ENCODE peak calls at places on chromosome 18, in six cellular contexts. B is stomach, T is IMR-90, S is A549, X is psoas muscle, P is GM12878. F is an unnamed sample.

GRCh38 chr18:44681611-44682010 is 923 bp downstream of the SETBP1 start:
- DNase-seq in S (no peak), P (no peak), B (no peak), X (no peak), T (no peak), F (no peak)

GRCh38 chr18:61666876-61667590 is 225.8 kb downstream of the RNF152 start:
- DNase-seq in T (no peak), P (no peak), B (no peak), S (no peak), X (no peak), F (no peak)

GRCh38 chr18:32920796-32921787 is 148.3 kb upstream of the KLHL14 start:
- DNase-seq in P (no peak), B (no peak), S (peak), X (no peak), T (peak), F (peak)

GRCh38 chr18:13112982-13113381 is 105.6 kb upstream of the LDLRAD4 start:
- DNase-seq in X (no peak), S (peak), P (no peak), T (peak), B (peak), F (peak)

GRCh38 chr18:24026457-24026856 is 11.9 kb downstream of the TTC39C start:
- DNase-seq in S (no peak), P (no peak), X (no peak), T (no peak), B (no peak), F (no peak)

GRCh38 chr18:70433001-70433400 is 144.2 kb downstream of the SOCS6 start:
- DNase-seq in S (no peak), B (no peak), X (no peak), P (no peak), T (no peak), F (no peak)

GRCh38 chr18:70431203-70431624 is 142.4 kb downstream of the SOCS6 start:
- DNase-seq in B (no peak), T (peak), S (peak), P (no peak), X (no peak), F (peak)

GRCh38 chr18:26710460-26711096 is 154.9 kb downstream of the AQP4 start:
- DNase-seq in P (peak), X (no peak), S (no peak), B (no peak), T (no peak), F (no peak)

GRCh38 chr18:25061345-25061744 is 290.6 kb downstream of the ZNF521 start:
- DNase-seq in S (no peak), X (no peak), B (no peak), T (no peak), P (no peak), F (no peak)

GRCh38 chr18:76205906-76206305 is 289.1 kb downstream of the ZNF516 start:
- DNase-seq in S (no peak), T (no peak), P (no peak), X (no peak), B (no peak), F (no peak)

GRCh38 chr18:13587001-13587400 is 139.4 kb downstream of the FAM210A start:
- DNase-seq in B (no peak), P (no peak), T (no peak), X (no peak), S (no peak), F (no peak)

GRCh38 chr18:32093523-32093922 is 1.8 kb downstream of the RNF138 start:
- DNase-seq in T (peak), P (no peak), X (no peak), B (no peak), S (no peak), F (no peak)

GRCh38 chr18:31093880-31094279 is 8.3 kb downstream of the DSC2 start:
- DNase-seq in S (no peak), X (no peak), T (no peak), B (no peak), P (no peak), F (no peak)

GRCh38 chr18:31581498-31582197 is 10.0 kb upstream of the TTR start:
- DNase-seq in B (no peak), X (no peak), T (peak), P (no peak), S (no peak), F (no peak)

GRCh38 chr18:48294894-48295585 is 114.1 kb downstream of the ZBTB7C start:
- DNase-seq in P (no peak), X (no peak), B (no peak), S (no peak), T (no peak), F (no peak)

GRCh38 chr18:68462148-68462547 is 252.8 kb downstream of the TMX3 start:
- DNase-seq in T (peak), P (no peak), B (no peak), S (no peak), X (no peak), F (no peak)

GRCh38 chr18:22667158-22667557 is 249.4 kb upstream of the CTAGE1 start:
- DNase-seq in X (no peak), B (no peak), P (no peak), S (no peak), T (no peak), F (no peak)

GRCh38 chr18:70422061-70422965 is 133.5 kb downstream of the SOCS6 start:
- DNase-seq in P (no peak), B (peak), X (peak), S (peak), T (peak), F (peak)

GRCh38 chr18:62399781-62400308 is 74.7 kb downstream of the TNFRSF11A start:
- DNase-seq in X (no peak), S (peak), T (no peak), B (no peak), P (no peak), F (no peak)

GRCh38 chr18:58893388-58894099 is 28.9 kb downstream of the ZNF532 start:
- DNase-seq in P (no peak), X (no peak), T (peak), S (no peak), B (no peak), F (peak)

GRCh38 chr18:60017371-60017770 is 117.6 kb downstream of the PMAIP1 start:
- DNase-seq in T (no peak), S (no peak), P (no peak), B (no peak), X (no peak), F (no peak)

GRCh38 chr18:48790869-48791635 is 159.7 kb downstream of the SMAD7 start:
- DNase-seq in T (no peak), X (peak), S (no peak), P (no peak), B (no peak), F (no peak)

GRCh38 chr18:67508146-67508545 is 8.4 kb downstream of the DSEL start:
- DNase-seq in X (no peak), T (no peak), B (no peak), P (no peak), S (no peak), F (no peak)

GRCh38 chr18:389658-390357 is 110.7 kb downstream of the COLEC12 start:
- DNase-seq in S (no peak), P (peak), X (no peak), T (peak), B (no peak), F (no peak)

GRCh38 chr18:41265047-41265446 is 690.0 kb upstream of the PIK3C3 start:
- DNase-seq in P (no peak), T (peak), B (no peak), S (no peak), X (no peak), F (peak)

GRCh38 chr18:11392292-11392691 is 217.1 kb upstream of the SLC35G4 start:
- DNase-seq in B (no peak), P (no peak), T (no peak), X (no peak), S (no peak), F (no peak)

GRCh38 chr18:10197097-10197496 is 257.3 kb upstream of the APCDD1 start:
- DNase-seq in T (no peak), B (no peak), P (no peak), S (no peak), X (no peak), F (no peak)

GRCh38 chr18:43893001-43893637 is 615.8 kb upstream of the SYT4 start:
- DNase-seq in X (no peak), S (no peak), B (no peak), T (peak), P (no peak), F (peak)

GRCh38 chr18:21100678-21101077 is 10.9 kb downstream of the ROCK1 start:
- DNase-seq in B (no peak), S (no peak), P (no peak), X (no peak), T (no peak), F (no peak)

GRCh38 chr18:1147616-1148184 is 243.0 kb downstream of the ADCYAP1 start:
- DNase-seq in P (no peak), B (no peak), T (no peak), X (no peak), S (no peak), F (no peak)

GRCh38 chr18:26471027-26471426 is 77.3 kb downstream of the KCTD1 start:
- DNase-seq in T (peak), X (no peak), S (peak), B (no peak), P (no peak), F (no peak)

GRCh38 chr18:63177259-63177658 is 142.3 kb downstream of the BCL2 start:
- DNase-seq in S (no peak), T (no peak), P (no peak), X (no peak), B (no peak), F (no peak)

GRCh38 chr18:13266208-13267100 is 47.9 kb downstream of the LDLRAD4 start:
- DNase-seq in S (no peak), T (no peak), X (peak), B (no peak), P (no peak), F (no peak)

GRCh38 chr18:681985-682384 is 24.5 kb downstream of the TYMS start:
- DNase-seq in S (no peak), X (no peak), T (no peak), B (no peak), P (no peak), F (no peak)

GRCh38 chr18:72948439-72948838 is 80.7 kb upstream of the NETO1 start:
- DNase-seq in P (no peak), T (no peak), B (no peak), X (no peak), S (no peak), F (no peak)

GRCh38 chr18:40612356-40612755 is 1342.7 kb upstream of the PIK3C3 start:
- DNase-seq in B (no peak), X (no peak), T (no peak), S (no peak), P (no peak), F (no peak)

GRCh38 chr18:22675006-22675405 is 257.3 kb upstream of the CTAGE1 start:
- DNase-seq in S (no peak), P (no peak), B (no peak), T (no peak), X (no peak), F (no peak)

GRCh38 chr18:13163167-13163927 is 55.2 kb upstream of the LDLRAD4 start:
- DNase-seq in X (no peak), B (no peak), P (no peak), T (peak), S (no peak), F (peak)

DNA sequence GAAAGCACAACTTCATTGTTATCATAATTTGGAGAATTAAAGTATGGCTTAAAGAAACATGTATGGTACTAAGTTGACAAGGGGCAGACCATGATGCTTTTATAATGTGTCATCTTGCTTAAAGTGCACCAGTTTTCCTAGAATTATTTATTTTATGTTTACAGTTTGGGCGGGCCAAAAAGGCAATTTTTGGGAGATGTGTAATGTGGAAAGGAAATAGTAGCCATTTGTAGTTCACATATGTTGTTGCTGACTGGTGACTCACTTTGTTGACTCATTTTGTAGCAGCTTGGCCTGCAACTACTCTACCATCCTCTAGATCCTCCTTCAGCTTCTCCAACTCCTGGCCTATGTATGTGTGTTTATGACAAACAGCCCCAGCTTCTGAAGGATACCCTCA is 7.7 kb downstream of the ZSCAN30 start:
- DNase-seq in B (no peak), S (no peak), X (no peak), T (peak), P (no peak), F (peak)
- TF ChIP-seq CTCF in B (no peak), S (no peak), X (no peak), T (no peak), P (no peak), F (no peak)

GRCh38 chr18:56748698-56749268 is 97.6 kb downstream of the WDR7 start:
- DNase-seq in X (no peak), T (peak), B (no peak), S (peak), P (no peak), F (peak)
- TF ChIP-seq CTCF in X (peak), T (peak), B (no peak), S (peak), P (peak), F (peak)

DNA sequence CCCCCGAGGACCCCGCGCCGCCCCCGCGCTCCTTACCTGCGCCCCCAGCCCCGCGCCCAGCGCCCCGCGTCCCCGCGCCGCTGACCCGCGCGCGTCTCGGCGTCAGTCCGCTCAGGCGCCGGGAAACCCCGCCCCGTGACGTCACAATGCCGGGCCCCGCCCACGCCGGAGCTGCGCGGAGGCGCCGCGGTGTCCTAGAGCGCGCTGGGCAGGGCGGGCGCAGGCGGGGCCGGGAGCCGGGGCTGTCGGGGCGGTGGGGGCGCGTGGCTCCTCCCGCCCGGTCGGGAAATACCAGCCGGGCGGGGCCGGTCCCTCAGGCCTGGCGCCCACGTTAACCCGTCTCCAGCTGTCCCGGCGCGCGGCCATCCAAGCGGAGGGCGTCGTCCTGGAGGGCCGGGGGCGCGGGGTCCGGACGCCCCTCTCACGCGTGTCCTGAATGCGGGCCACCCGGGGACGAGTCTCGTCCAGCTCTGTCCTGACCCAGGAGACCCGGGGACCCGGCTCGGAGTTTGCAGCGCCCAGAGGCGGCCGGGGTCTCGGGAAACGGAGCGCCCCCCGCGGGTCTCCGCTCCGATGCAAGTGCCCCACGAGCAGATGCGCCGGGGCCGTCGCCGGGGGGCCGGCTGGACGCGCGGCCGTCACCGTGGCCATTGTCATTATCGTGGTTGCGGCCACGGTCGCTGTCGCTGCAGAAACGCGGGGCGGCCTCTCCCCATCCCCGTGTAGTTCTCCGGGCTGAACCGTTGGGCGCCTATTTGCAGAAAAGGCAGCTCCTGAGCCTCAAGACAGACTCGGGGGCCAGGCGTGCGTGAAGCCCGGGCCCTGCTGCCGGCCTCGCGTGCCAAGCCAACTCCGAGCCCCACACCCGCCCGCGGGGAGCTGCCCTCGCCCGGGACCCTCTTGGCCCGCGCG is at the start of gene SLC66A2:
- DNase-seq in X (peak), T (peak), S (peak), B (peak), P (no peak), F (peak)
- TF ChIP-seq CTCF in X (no peak), T (no peak), S (no peak), B (no peak), P (no peak), F (no peak)

DNA sequence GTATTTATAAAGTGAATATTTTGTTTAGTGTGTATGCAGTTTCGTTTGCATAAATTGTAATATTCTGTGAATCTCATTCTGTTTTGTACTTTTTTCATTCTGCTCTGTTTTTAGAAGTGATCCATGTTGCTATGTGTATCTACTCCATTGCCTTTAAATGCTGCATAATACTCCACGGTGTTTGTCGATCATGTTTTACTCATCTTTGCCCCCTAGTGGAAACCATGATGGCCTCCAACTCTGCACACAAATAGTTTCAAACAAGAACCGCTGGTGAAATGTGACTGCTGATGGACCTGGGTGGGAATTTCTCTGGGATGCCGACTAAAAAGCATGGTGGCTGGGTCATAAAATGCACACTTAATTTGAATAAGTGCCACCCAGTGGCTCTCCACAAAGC is 32.0 kb upstream of the SKOR2 start:
- DNase-seq in P (no peak), S (peak), T (peak), B (no peak), X (no peak), F (peak)
- TF ChIP-seq CTCF in P (peak), S (peak), T (peak), B (no peak), X (peak), F (peak)

GRCh38 chr18:7870855-7871254 is 303.7 kb downstream of the PTPRM start:
- DNase-seq in X (no peak), P (no peak), B (no peak), T (peak), S (peak), F (peak)

GRCh38 chr18:7876354-7876753 is 309.2 kb downstream of the PTPRM start:
- DNase-seq in S (no peak), P (no peak), X (no peak), B (no peak), T (no peak), F (no peak)

GRCh38 chr18:7871560-7872456 is 304.7 kb downstream of the PTPRM start:
- DNase-seq in B (no peak), X (no peak), S (peak), P (no peak), T (peak), F (no peak)

GRCh38 chr18:7873316-7873715 is 306.2 kb downstream of the PTPRM start:
- DNase-seq in P (no peak), S (peak), T (no peak), X (no peak), B (no peak), F (no peak)

DNA sequence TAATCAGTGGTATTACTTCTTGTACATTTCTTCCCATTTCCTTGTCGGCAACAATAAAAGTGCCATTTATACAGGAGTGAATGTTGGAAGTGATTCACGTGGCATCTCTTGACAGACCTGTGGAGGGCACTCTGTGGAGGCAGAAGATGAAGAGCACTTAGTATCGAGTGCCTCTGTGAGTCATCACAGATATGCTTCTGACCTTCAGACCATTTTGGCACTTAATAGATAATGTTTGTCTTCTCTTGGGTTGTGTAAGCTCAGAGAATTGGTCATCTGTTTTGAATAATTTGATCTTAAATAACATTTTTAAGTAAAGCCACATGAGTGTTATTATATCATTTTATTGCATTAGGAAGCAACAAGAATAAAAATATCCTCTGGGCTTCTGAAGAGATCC is 305.5 kb downstream of the PTPRM start:
- DNase-seq in X (no peak), T (peak), P (no peak), B (no peak), S (peak), F (peak)
- TF ChIP-seq CTCF in X (peak), T (peak), P (no peak), B (no peak), S (peak), F (peak)

DNA sequence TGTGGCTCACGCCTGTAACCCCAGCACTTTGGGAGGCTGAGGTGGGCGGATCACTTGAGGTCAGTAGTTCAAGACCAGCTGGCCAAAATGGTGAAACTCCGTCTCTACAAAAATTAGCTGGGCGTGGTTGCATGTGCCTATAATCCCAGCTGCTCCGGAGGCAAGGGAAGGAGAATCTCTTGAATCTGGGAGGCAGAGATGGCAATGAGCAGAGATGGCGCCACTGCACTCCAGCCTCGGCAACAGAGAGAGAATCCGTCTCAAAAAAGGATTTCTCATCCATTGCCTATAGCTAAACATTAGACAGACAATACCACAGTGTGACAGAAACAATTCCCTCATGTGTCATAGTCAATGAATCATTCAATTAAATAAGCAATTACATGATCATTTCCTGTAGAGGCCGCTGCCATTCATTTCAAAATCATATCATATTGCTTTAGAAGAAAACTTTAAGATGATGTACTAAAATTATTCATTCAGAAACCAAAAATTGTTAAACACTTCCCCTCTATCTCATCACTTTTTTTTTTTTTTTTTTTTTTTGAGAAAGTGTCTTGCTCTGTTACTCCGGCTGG is 69.5 kb upstream of the TGIF1 start:
- DNase-seq in B (no peak), P (no peak), T (peak), X (peak), S (peak), F (peak)
- TF ChIP-seq CTCF in B (no peak), P (peak), T (peak), X (no peak), S (peak), F (no peak)

F was measured in foreskin fibroblast.